ENCODE peak calls at places on chromosomes 16 and 17, in nine cellular contexts. M is spleen, Z is stomach, T is transverse colon, P is sigmoid colon, D is H1, J is breast epithelium, G is upper lobe of left lung, V is SK-N-SH. Y is an unnamed sample.

GRCh38 chr16:57966133-57966805 is 4.7 kb downstream of the CNGB1 start:
- DNase-seq in Z (no peak), T (no peak), V (no peak), P (no peak), M (no peak), J (no peak), G (no peak), D (no peak), Y (no peak)

GRCh38 chr17:73820686-73821448 is 176.6 kb upstream of the SDK2 start:
- DNase-seq in D (peak), P (peak), Z (peak), J (no peak), G (no peak), M (no peak), V (peak), T (peak), Y (no peak)

GRCh38 chr17:69012895-69013805 is 47.6 kb downstream of the ABCA9 start:
- DNase-seq in M (no peak), G (no peak), T (no peak), D (no peak), V (no peak), J (no peak), P (no peak), Z (no peak), Y (no peak)

GRCh38 chr16:77618011-77618410 is 104.3 kb upstream of the NUDT7 start:
- DNase-seq in D (no peak), J (no peak), Z (no peak), M (no peak), P (no peak), T (no peak), G (no peak), V (no peak), Y (no peak)

GRCh38 chr17:65099941-65100315 is 37.2 kb upstream of the RGS9 start:
- DNase-seq in D (no peak), J (no peak), G (peak), V (no peak), P (peak), Z (peak), M (peak), T (peak), Y (peak)

GRCh38 chr16:67029249-67030096 is 524 bp downstream of the CBFB start:
- DNase-seq in G (peak), M (peak), D (peak), T (peak), P (peak), J (peak), Z (peak), V (peak), Y (peak)

GRCh38 chr16:89375686-89376085 is 114.7 kb downstream of the ANKRD11 start:
- DNase-seq in T (no peak), J (no peak), Z (no peak), G (no peak), P (no peak), V (no peak), D (no peak), M (no peak), Y (no peak)

GRCh38 chr17:14225153-14226004 is 11.3 kb downstream of the CDRT15 start:
- DNase-seq in J (no peak), P (no peak), Z (no peak), M (no peak), G (no peak), T (no peak), V (no peak), D (no peak), Y (no peak)

GRCh38 chr16:1914084-1914608 is 4.1 kb downstream of the HS3ST6 start:
- DNase-seq in Z (no peak), M (no peak), J (no peak), V (no peak), T (peak), P (no peak), D (no peak), G (no peak), Y (no peak)

GRCh38 chr16:25553711-25554436 is 137.9 kb upstream of the HS3ST4 start:
- DNase-seq in T (no peak), J (no peak), V (no peak), D (no peak), Z (no peak), M (no peak), P (no peak), G (no peak), Y (no peak)

GRCh38 chr17:58337600-58338453 is 9.2 kb upstream of the TSPOAP1 start:
- DNase-seq in M (peak), G (peak), Z (peak), J (no peak), D (peak), P (peak), V (no peak), T (peak), Y (peak)

GRCh38 chr16:2148714-2149629 is 547 bp downstream of the RAB26 start:
- DNase-seq in T (no peak), Z (peak), V (peak), P (no peak), D (peak), J (no peak), G (no peak), M (peak), Y (no peak)

GRCh38 chr16:86498661-86499493 is 11.4 kb upstream of the FOXF1 start:
- DNase-seq in D (no peak), T (no peak), M (peak), J (no peak), P (peak), Z (no peak), G (no peak), V (no peak), Y (no peak)
- TF ChIP-seq POLR2AphosphoS5 in D (no peak), T (peak), M (no peak), J (no peak), P (peak), Z (peak), G (no peak), V (no peak), Y (no peak)

DNA sequence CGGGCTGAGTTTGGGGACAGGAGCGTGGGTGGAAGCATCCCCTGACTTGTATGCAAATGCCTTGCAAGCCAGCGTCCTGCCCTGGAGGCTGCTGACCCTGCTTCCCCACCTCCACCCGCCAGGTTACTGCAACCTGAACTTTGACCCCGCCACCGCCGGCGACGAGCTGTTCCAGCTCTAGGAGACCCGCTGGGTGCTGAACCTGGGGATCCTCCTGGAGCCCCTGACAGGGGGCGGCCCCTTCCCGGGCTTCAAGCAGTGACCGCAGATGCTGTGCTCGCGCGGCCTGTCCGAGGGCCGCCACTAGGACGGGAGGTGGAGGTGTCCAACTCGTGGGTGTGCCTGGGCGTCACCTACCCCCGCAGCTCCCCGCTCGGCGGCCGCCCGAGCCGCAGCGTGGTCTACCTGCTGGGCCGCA is 10.7 kb upstream of the SLC16A5 start:
- DNase-seq in V (no peak), P (no peak), Z (no peak), T (peak), M (no peak), D (no peak), J (no peak), G (no peak), Y (no peak)
- H3K27ac ChIP-seq in V (no peak), P (peak), Z (peak), T (peak), M (peak), D (no peak), J (no peak), G (peak), Y (no peak)

GRCh38 chr17:80452173-80452915 is 24.1 kb downstream of the NPTX1 start:
- DNase-seq in G (no peak), Z (no peak), V (no peak), D (no peak), P (no peak), M (no peak), J (no peak), T (no peak), Y (no peak)

GRCh38 chr17:80453980-80454556 is 22.3 kb downstream of the NPTX1 start:
- DNase-seq in J (no peak), G (no peak), P (no peak), T (no peak), D (no peak), Z (no peak), M (no peak), V (no peak), Y (no peak)

GRCh38 chr17:80455328-80455710 is 21.1 kb downstream of the NPTX1 start:
- DNase-seq in V (peak), P (no peak), T (peak), Z (peak), J (peak), M (no peak), D (no peak), G (peak), Y (no peak)

GRCh38 chr17:80454557-80455327 is 21.7 kb downstream of the NPTX1 start:
- DNase-seq in G (peak), M (peak), Z (peak), D (peak), J (peak), V (peak), P (peak), T (peak), Y (peak)

GRCh38 chr17:80453126-80453979 is 23.1 kb downstream of the NPTX1 start:
- DNase-seq in G (no peak), P (no peak), Z (no peak), V (peak), D (no peak), J (no peak), T (no peak), M (no peak), Y (no peak)
- TF ChIP-seq POLR2AphosphoS5 in G (no peak), P (no peak), Z (no peak), V (no peak), D (no peak), J (no peak), T (no peak), M (no peak), Y (no peak)

DNA sequence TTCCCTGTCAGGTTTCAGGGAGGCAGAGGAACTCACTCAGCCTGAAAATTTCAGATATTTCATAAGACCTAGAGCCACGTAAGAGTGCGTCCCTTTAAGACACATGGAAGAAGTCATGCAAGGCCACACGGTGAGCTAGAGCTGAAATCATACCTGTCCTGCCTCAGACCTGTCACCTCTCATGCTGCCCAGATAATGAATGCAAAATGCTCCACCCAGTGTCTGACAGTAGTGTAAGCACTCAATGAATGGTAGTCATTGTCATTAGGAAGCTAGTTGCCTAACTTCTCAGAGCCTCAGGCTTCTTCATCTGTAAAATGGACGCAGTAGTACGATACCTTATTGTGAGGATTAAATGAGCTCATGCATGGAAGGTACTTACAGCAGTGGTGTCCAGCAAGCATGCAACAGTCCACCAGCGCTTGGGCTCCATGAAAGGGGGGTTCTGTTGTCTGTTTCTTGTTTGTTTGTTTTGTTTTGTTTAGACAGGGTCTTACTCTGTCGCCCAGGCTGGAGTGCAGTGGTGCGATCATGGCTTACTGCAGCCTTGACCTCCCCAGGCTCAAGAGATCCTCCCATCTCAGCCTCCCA is 60.7 kb downstream of the WSB1 start:
- DNase-seq in J (no peak), V (no peak), D (no peak), Z (no peak), P (no peak), M (no peak), G (no peak), T (no peak), Y (no peak)
- H3K27ac ChIP-seq in J (peak), V (no peak), D (no peak), Z (peak), P (peak), M (peak), G (peak), T (peak), Y (no peak)

GRCh38 chr17:18964550-18964949 is 12.6 kb downstream of the SLC5A10 start:
- DNase-seq in J (no peak), P (no peak), G (no peak), Z (no peak), M (no peak), V (no peak), D (no peak), T (no peak), Y (no peak)
- TF ChIP-seq POLR2AphosphoS5 in J (no peak), P (no peak), G (no peak), Z (no peak), M (no peak), V (no peak), D (no peak), T (no peak), Y (no peak)

GRCh38 chr17:79798296-79799173 is 1.7 kb upstream of the CBX8 start:
- DNase-seq in M (no peak), G (no peak), T (no peak), V (peak), D (peak), Z (no peak), P (no peak), J (no peak), Y (no peak)
- H3K27ac ChIP-seq in M (no peak), G (no peak), T (no peak), V (no peak), D (no peak), Z (no peak), P (no peak), J (no peak), Y (no peak)

GRCh38 chr16:22189473-22190168 is 16.5 kb upstream of the EEF2K start:
- DNase-seq in Z (peak), D (no peak), J (peak), P (peak), V (peak), G (peak), M (peak), T (peak), Y (peak)

GRCh38 chr16:22192261-22193133 is 13.6 kb upstream of the EEF2K start:
- DNase-seq in Z (peak), V (no peak), T (peak), J (peak), M (peak), P (peak), G (peak), D (no peak), Y (peak)

GRCh38 chr16:22191966-22192260 is 14.2 kb upstream of the EEF2K start:
- DNase-seq in V (no peak), J (no peak), G (peak), D (no peak), T (peak), M (no peak), P (no peak), Z (no peak), Y (no peak)

GRCh38 chr16:22190169-22191088 is 15.6 kb upstream of the EEF2K start:
- DNase-seq in Z (peak), J (peak), P (peak), G (peak), M (peak), D (peak), T (peak), V (peak), Y (peak)

GRCh38 chr16:22191089-22191965 is 14.8 kb upstream of the EEF2K start:
- DNase-seq in D (peak), Z (peak), J (peak), P (peak), M (peak), V (peak), T (peak), G (peak), Y (peak)
- TF ChIP-seq POLR2AphosphoS5 in D (peak), Z (peak), J (peak), P (peak), M (peak), V (peak), T (peak), G (peak), Y (peak)

GRCh38 chr16:79536958-79537357 is 63.6 kb downstream of the MAF start:
- DNase-seq in M (no peak), J (no peak), V (no peak), P (no peak), G (no peak), T (no peak), D (no peak), Z (no peak), Y (no peak)

GRCh38 chr16:79532785-79533184 is 67.8 kb downstream of the MAF start:
- DNase-seq in M (no peak), D (no peak), G (no peak), J (no peak), Z (no peak), P (no peak), V (no peak), T (no peak), Y (no peak)

GRCh38 chr16:79533292-79533691 is 67.2 kb downstream of the MAF start:
- DNase-seq in M (no peak), T (no peak), G (no peak), D (no peak), V (no peak), J (no peak), P (no peak), Z (no peak), Y (no peak)

GRCh38 chr16:79535130-79535529 is 65.4 kb downstream of the MAF start:
- DNase-seq in Z (no peak), J (no peak), M (no peak), V (no peak), T (no peak), P (no peak), G (no peak), D (no peak), Y (no peak)

GRCh38 chr16:79534143-79534542 is 66.4 kb downstream of the MAF start:
- DNase-seq in M (no peak), P (no peak), J (no peak), T (no peak), G (no peak), Z (no peak), V (no peak), D (no peak), Y (no peak)
- H3K27ac ChIP-seq in M (no peak), P (no peak), J (no peak), T (no peak), G (no peak), Z (no peak), V (no peak), D (no peak), Y (no peak)

DNA sequence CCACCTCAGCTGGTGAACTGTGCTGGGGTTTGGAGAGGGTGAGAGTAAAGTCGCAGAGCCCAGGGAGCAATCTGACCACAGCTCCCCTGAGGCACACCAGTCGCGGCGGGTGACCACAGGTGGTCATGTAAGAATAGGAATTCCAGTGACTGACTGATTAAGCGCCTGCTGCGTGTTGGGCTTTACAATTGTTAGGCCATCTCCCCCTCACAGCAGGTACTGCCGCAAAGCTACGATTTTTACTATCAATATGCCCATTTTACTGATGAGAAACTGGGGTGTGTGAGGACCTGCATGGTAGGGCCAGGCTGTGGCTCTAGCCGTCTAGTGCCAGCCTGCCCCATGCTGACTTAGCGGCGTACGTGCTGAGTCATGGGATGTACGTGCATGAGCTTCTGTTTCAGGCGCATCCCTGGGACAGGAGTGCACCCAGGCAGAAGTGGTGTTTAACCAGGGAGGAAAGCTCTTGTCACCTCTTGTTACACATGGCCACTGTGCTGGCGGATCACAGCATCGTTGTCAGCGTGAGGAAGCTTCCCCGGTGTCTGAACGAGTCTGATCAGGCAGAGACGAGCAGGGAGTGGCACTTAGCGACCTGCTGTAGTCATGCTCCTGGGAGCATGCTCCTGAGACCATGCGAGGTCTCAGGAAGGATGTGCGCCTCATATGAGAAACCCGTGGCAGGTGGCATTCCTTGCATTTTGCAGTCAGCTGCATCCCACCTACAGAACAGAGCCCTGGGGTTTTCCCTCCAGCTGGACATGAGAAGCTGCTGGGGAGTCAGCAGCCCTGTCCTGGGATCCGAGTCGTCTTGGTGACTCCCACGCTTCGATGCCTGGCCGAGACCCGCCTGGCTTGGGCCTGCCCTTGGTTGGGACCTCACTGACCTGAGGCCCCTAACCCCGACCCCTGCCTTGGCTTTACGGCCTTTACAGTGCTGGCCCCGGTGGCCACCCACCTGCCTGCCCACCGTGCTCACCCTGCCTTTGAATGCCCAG is 163.7 kb upstream of the CHMP6 start:
- DNase-seq in V (no peak), P (peak), T (no peak), D (peak), Z (no peak), M (peak), G (no peak), J (peak), Y (peak)
- TF ChIP-seq POLR2AphosphoS5 in V (no peak), P (no peak), T (no peak), D (peak), Z (no peak), M (no peak), G (no peak), J (no peak), Y (no peak)

Y was measured in suprapubic skin.